ENCODE peak calls at places on chromosome 10, in nine cellular contexts. W is heart right ventricle; K is B cell; C is GM06990; P is lower leg skin; N is CD8-positive, alpha-beta T cell; D is cardiac fibroblast; L is Calu3; A is osteoblast. X is an unnamed sample.

GRCh38 chr10:78960316-78960800 is 108.4 kb upstream of the ZMIZ1 start:
- DNase-seq in C (no peak), N (no peak), P (peak), L (peak), K (no peak), A (peak), D (peak), W (peak), X (no peak)

GRCh38 chr10:50932113-50932512 is 46.7 kb upstream of the A1CF start:
- DNase-seq in N (no peak), W (no peak), P (no peak), K (no peak), D (no peak), L (no peak), C (no peak), A (no peak), X (no peak)

GRCh38 chr10:126387931-126388911 is at the start of gene ADAM12:
- DNase-seq in K (no peak), A (peak), L (no peak), C (peak), D (peak), W (peak), P (no peak), N (no peak), X (peak)

GRCh38 chr10:71268751-71269150 is 50.3 kb upstream of the SLC29A3 start:
- DNase-seq in L (no peak), A (peak), N (no peak), D (no peak), K (no peak), P (no peak), W (peak), C (no peak), X (no peak)

GRCh38 chr10:18713077-18713476 is 53.8 kb downstream of the ARL5B start:
- DNase-seq in D (peak), A (peak), N (no peak), W (no peak), C (no peak), L (peak), P (no peak), K (no peak), X (no peak)

GRCh38 chr10:62224606-62225005 is 44.0 kb downstream of the RTKN2 start:
- DNase-seq in L (no peak), W (no peak), K (no peak), D (peak), C (no peak), A (peak), P (no peak), N (no peak), X (no peak)

GRCh38 chr10:122475130-122475529 is 13.8 kb downstream of the HTRA1 start:
- DNase-seq in D (peak), P (peak), W (peak), A (peak), N (no peak), K (no peak), L (no peak), C (no peak), X (no peak)

GRCh38 chr10:100528123-100528884 is 1.4 kb downstream of the NDUFB8 start:
- DNase-seq in K (no peak), W (no peak), D (no peak), C (no peak), A (no peak), P (no peak), L (no peak), N (no peak), X (no peak)

GRCh38 chr10:43304687-43305333 is 37.9 kb upstream of the RASGEF1A start:
- DNase-seq in P (peak), D (peak), L (peak), C (no peak), N (peak), A (peak), W (peak), K (peak), X (peak)

GRCh38 chr10:485776-486572 is 203.5 kb downstream of the DIP2C start:
- DNase-seq in K (no peak), C (no peak), N (no peak), A (no peak), L (no peak), W (no peak), D (peak), P (peak), X (no peak)

GRCh38 chr10:97355571-97355975 is 21.0 kb upstream of the FRAT2 start:
- DNase-seq in W (peak), A (no peak), D (peak), P (no peak), N (peak), L (no peak), C (no peak), K (no peak), X (no peak)

GRCh38 chr10:6274040-6274439 is 71.3 kb downstream of the PFKFB3 start:
- DNase-seq in P (no peak), A (no peak), C (no peak), D (peak), N (no peak), W (no peak), L (no peak), K (no peak), X (no peak)

GRCh38 chr10:7410800-7411670 is at the start of gene SFMBT2:
- DNase-seq in A (peak), K (peak), W (peak), D (peak), N (peak), C (peak), P (peak), L (peak), X (peak)

GRCh38 chr10:77350711-77351119 is 286.9 kb downstream of the KCNMA1 start:
- DNase-seq in N (no peak), A (peak), L (peak), C (no peak), D (peak), P (no peak), K (no peak), W (no peak), X (no peak)

GRCh38 chr10:9613338-9613737 is 1404.3 kb upstream of the CELF2 start:
- DNase-seq in W (no peak), D (peak), P (no peak), C (peak), A (no peak), N (no peak), K (no peak), L (no peak), X (peak)

GRCh38 chr10:9603972-9604371 is 1413.7 kb upstream of the CELF2 start:
- DNase-seq in A (no peak), P (no peak), C (no peak), L (no peak), D (no peak), K (no peak), W (no peak), N (no peak), X (no peak)

GRCh38 chr10:9602930-9603459 is 1414.7 kb upstream of the CELF2 start:
- DNase-seq in P (no peak), L (no peak), N (no peak), C (no peak), W (no peak), A (no peak), K (no peak), D (no peak), X (no peak)

GRCh38 chr10:9605231-9605630 is 1412.4 kb upstream of the CELF2 start:
- DNase-seq in W (no peak), K (no peak), N (no peak), C (no peak), P (no peak), D (no peak), L (no peak), A (no peak), X (no peak)

DNA sequence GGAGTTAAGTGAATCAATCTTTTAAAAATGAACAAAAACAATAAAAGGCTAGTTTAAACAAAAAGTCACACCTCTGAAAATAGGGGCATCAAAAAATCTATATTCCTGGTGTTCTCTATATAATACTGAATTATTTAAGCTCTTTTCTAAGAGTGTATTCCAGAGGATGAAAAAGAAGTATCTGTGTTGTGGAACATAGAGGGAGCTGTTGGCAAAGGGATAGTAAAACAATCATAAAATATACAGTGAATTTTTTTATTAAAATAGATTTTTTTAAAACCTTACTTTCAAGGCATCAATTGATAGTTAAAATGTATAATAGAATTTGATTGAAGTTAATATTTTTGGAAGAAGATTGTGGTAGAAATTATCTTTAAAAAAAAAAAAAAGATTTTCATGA is 1409.1 kb upstream of the CELF2 start:
- DNase-seq in A (peak), N (no peak), C (no peak), P (no peak), L (no peak), W (no peak), D (peak), K (no peak), X (no peak)
- TF ChIP-seq CTCF in A (peak), N (no peak), C (peak), P (no peak), L (no peak), W (peak), D (peak), K (no peak), X (peak)

GRCh38 chr10:130337696-130338587 is 201.8 kb downstream of the GLRX3 start:
- DNase-seq in L (no peak), P (peak), W (no peak), A (no peak), K (no peak), C (no peak), D (no peak), N (no peak), X (no peak)

GRCh38 chr10:130335336-130335735 is 199.1 kb downstream of the GLRX3 start:
- DNase-seq in C (no peak), N (no peak), W (no peak), P (peak), D (no peak), K (no peak), A (peak), L (no peak), X (no peak)

GRCh38 chr10:130337305-130337640 is 201.1 kb downstream of the GLRX3 start:
- DNase-seq in W (no peak), A (no peak), D (no peak), N (no peak), K (no peak), C (no peak), P (no peak), L (no peak), X (no peak)

GRCh38 chr10:130338588-130339070 is 202.4 kb downstream of the GLRX3 start:
- DNase-seq in P (peak), K (no peak), L (no peak), A (no peak), W (no peak), D (no peak), N (no peak), C (no peak), X (no peak)

GRCh38 chr10:130336612-130337304 is 200.6 kb downstream of the GLRX3 start:
- DNase-seq in C (no peak), A (no peak), W (no peak), K (no peak), D (no peak), P (peak), N (no peak), L (no peak), X (no peak)
- TF ChIP-seq CTCF in C (no peak), A (no peak), W (no peak), K (no peak), D (no peak), P (no peak), N (no peak), L (no peak), X (no peak)

GRCh38 chr10:116627386-116627933 is 6.7 kb downstream of the PNLIPRP2 start:
- DNase-seq in D (peak), L (peak), C (no peak), W (no peak), N (no peak), A (peak), P (no peak), K (no peak), X (no peak)
- TF ChIP-seq CTCF in D (peak), L (peak), C (no peak), W (peak), N (no peak), A (peak), P (no peak), K (no peak), X (no peak)

DNA sequence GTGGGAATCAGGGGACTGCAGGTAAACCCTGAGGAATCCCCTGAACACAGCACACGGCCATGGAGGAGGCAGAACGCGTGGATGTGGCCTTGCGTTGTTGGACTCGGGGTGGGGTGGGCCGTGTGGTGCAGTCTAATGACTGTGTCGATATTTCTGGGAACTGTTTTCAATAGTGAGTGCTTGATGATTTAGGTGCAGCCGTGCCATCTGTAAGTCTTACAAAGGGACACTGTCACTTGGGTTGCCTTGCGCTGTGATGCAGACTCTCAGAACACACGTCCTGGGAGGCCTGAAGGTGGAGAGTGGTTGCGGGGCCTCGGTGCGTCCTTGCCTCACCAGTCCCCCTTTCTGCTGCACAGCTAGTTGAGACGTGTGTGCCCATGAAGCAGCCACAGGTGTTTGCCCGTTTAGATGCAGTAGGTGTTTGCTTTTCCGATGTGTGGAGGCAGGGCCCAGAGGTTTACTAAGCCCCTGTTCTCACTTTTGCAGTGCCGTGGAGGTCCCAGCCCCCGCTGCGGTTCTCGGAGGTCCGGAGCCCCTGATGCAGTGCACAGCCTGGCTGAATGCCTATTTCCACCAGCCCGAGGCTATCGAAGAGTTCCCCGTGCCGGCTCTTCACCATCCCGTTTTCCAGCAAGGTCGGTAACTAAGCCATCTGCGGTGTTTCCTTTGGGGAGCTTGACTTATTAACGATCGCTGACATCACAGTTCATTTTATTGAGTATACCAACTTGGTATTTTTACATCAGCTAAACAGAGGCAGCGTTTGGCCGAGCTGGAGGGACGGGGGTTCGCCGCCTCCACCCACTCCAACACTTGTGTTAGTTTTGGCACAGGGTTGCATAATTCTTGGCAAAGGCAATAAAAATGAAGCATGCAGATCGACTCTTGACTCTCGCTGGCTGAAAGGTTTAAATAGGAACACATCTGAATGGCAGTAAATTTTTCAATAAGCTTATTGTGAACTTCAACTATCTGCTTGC is 240.7 kb downstream of the MGMT start:
- DNase-seq in C (no peak), P (peak), A (peak), N (no peak), W (peak), D (peak), K (no peak), L (no peak), X (no peak)
- TF ChIP-seq CTCF in C (no peak), P (no peak), A (no peak), N (no peak), W (no peak), D (no peak), K (no peak), L (no peak), X (no peak)

GRCh38 chr10:118264252-118264651 is 77.9 kb downstream of the FAM204A start:
- DNase-seq in D (no peak), C (no peak), W (no peak), K (no peak), P (no peak), A (no peak), N (no peak), L (no peak), X (no peak)

GRCh38 chr10:118259288-118259906 is 82.7 kb downstream of the FAM204A start:
- DNase-seq in P (no peak), D (peak), W (no peak), A (no peak), L (peak), C (no peak), K (no peak), N (no peak), X (peak)

GRCh38 chr10:118264838-118265470 is 77.2 kb downstream of the FAM204A start:
- DNase-seq in D (no peak), N (no peak), K (no peak), L (no peak), A (no peak), P (no peak), W (no peak), C (no peak), X (no peak)
- TF ChIP-seq CTCF in D (no peak), N (no peak), K (no peak), L (no peak), A (no peak), P (no peak), W (no peak), C (no peak), X (no peak)

X was measured in GM13976.